ENCODE peak calls at places on chromosomes 4 and X, in six cellular contexts. Q, Y, B, J, H and Z are unnamed samples.

GRCh38 chr4:34880246-34880645 is 1364.1 kb downstream of the ARAP2 start:
- DNase-seq in Q (no peak), Y (no peak), B (no peak), J (no peak), H (no peak), Z (no peak)

GRCh38 chrX:147912093-147912801 is 528 bp downstream of the FMR1 start:
- DNase-seq in Q (peak; percentile 3), Y (no peak), B (peak; percentile 16), J (no peak), H (peak; percentile 27), Z (peak; percentile 34)

GRCh38 chrX:41313419-41313818 is 20.5 kb upstream of the DDX3X start:
- DNase-seq in Q (no peak), Y (no peak), B (no peak), J (no peak), H (no peak), Z (no peak)

GRCh38 chrX:67207912-67208311 is 335.9 kb upstream of the AR start:
- DNase-seq in Q (no peak), Y (no peak), B (no peak), J (no peak), H (no peak), Z (no peak)

GRCh38 chr4:49044270-49044669 is 58.2 kb downstream of the CWH43 start:
- DNase-seq in Q (no peak), Y (no peak), B (no peak), J (peak; percentile 1), H (no peak), Z (no peak)

GRCh38 chr4:187258651-187259401 is 535.2 kb upstream of the FAT1 start:
- DNase-seq in Q (no peak), Y (no peak), B (no peak), J (no peak), H (no peak), Z (no peak)

GRCh38 chr4:72375050-72375736 is 193.8 kb downstream of the ADAMTS3 start:
- DNase-seq in Q (no peak), Y (no peak), B (no peak), J (no peak), H (no peak), Z (no peak)

GRCh38 chr4:1008840-1009646 is 2.4 kb upstream of the FGFRL1 start:
- DNase-seq in Q (peak; percentile 28), Y (no peak), B (no peak), J (no peak), H (no peak), Z (peak; percentile 36)

GRCh38 chr4:128379860-128380259 is 92.2 kb upstream of the PGRMC2 start:
- DNase-seq in Q (no peak), Y (no peak), B (no peak), J (peak; percentile 12), H (peak; percentile 40), Z (no peak)

GRCh38 chr4:118751634-118752293 is 66.6 kb downstream of the METTL14 start:
- DNase-seq in Q (no peak), Y (no peak), B (no peak), J (no peak), H (no peak), Z (no peak)

GRCh38 chr4:38193464-38193863 is 233.3 kb downstream of the PTTG2 start:
- DNase-seq in Q (no peak), Y (no peak), B (no peak), J (no peak), H (no peak), Z (no peak)

GRCh38 chr4:148443550-148444295 is 1.5 kb upstream of the NR3C2 start:
- DNase-seq in Q (peak; percentile 21), Y (no peak), B (peak; percentile 4), J (no peak), H (peak; percentile 47), Z (peak; percentile 45)

GRCh38 chr4:6241062-6241845 is 28.4 kb upstream of the WFS1 start:
- DNase-seq in Q (no peak), Y (no peak), B (no peak), J (no peak), H (no peak), Z (no peak)

GRCh38 chr4:20394471-20394870 is 142.8 kb downstream of the SLIT2 start:
- DNase-seq in Q (no peak), Y (no peak), B (no peak), J (no peak), H (no peak), Z (no peak)

GRCh38 chr4:53043096-53043495 is 181.0 kb downstream of the RASL11B start:
- DNase-seq in Q (no peak), Y (no peak), B (no peak), J (no peak), H (no peak), Z (no peak)

GRCh38 chr4:81499840-81500239 is 28.1 kb upstream of the RASGEF1B start:
- DNase-seq in Q (no peak), Y (no peak), B (no peak), J (no peak), H (no peak), Z (no peak)

GRCh38 chrX:71532753-71533425 is at the start of gene OGT:
- DNase-seq in Q (peak; percentile 88), Y (peak; percentile 92), B (peak; percentile 81), J (peak; percentile 89), H (peak; percentile 94), Z (peak; percentile 95)

GRCh38 chrX:118272237-118272636 is 73.7 kb upstream of the WDR44 start:
- DNase-seq in Q (no peak), Y (no peak), B (no peak), J (no peak), H (no peak), Z (no peak)

GRCh38 chr4:39502034-39502658 is 25.1 kb downstream of the UGDH start:
- DNase-seq in Q (no peak), Y (peak; percentile 41), B (no peak), J (no peak), H (no peak), Z (no peak)

GRCh38 chr4:156945532-156945931 is 26.1 kb downstream of the PDGFC start:
- DNase-seq in Q (no peak), Y (no peak), B (no peak), J (no peak), H (no peak), Z (no peak)

GRCh38 chrX:97563531-97564133 is 679.9 kb downstream of the RPA4 start:
- DNase-seq in Q (peak; percentile 16), Y (peak; percentile 23), B (no peak), J (peak; percentile 9), H (peak; percentile 38), Z (peak; percentile 66)

GRCh38 chr4:150852237-150852636 is 162.8 kb downstream of the LRBA start:
- DNase-seq in Q (no peak), Y (no peak), B (no peak), J (no peak), H (no peak), Z (no peak)

GRCh38 chr4:70670332-70671014 is 4.2 kb upstream of the JCHAIN start:
- DNase-seq in Q (no peak), Y (no peak), B (no peak), J (no peak), H (no peak), Z (no peak)

GRCh38 chrX:65652098-65652497 is 15.4 kb upstream of the MSN start:
- DNase-seq in Q (no peak), Y (no peak), B (no peak), J (no peak), H (no peak), Z (no peak)

GRCh38 chr4:80197601-80198444 is 520 bp downstream of the PRDM8 start:
- DNase-seq in Q (no peak), Y (no peak), B (no peak), J (no peak), H (no peak), Z (no peak)